ENCODE peak calls at places on chromosome 9, in eight cellular contexts. U is heart left ventricle, K is tibial nerve, H is Peyer's patch, T is thyroid gland, D is adrenal gland, O is spleen, G is breast epithelium. Z is an unnamed sample.

GRCh38 chr9:78713746-78714405 is 417.0 kb downstream of the PSAT1 start:
- DNase-seq in U (no peak), K (no peak), H (no peak), T (no peak), D (no peak), O (no peak), G (no peak), Z (no peak)

GRCh38 chr9:126343271-126343700 is 16.7 kb downstream of the MVB12B start:
- DNase-seq in U (no peak), K (no peak), H (peak; percentile 65), T (no peak), D (no peak), O (no peak), G (no peak), Z (no peak)

GRCh38 chr9:130946778-130947617 is 8.0 kb upstream of the FIBCD1 start:
- DNase-seq in U (no peak), K (no peak), H (peak; percentile 53), T (no peak), D (no peak), O (no peak), G (no peak), Z (no peak)

GRCh38 chr9:87375397-87376073 is 122.1 kb upstream of the DAPK1 start:
- DNase-seq in U (no peak), K (no peak), H (no peak), T (no peak), D (no peak), O (no peak), G (no peak), Z (no peak)

GRCh38 chr9:1200847-1201251 is 150.7 kb downstream of the DMRT2 start:
- DNase-seq in U (peak; percentile 84), K (no peak), H (no peak), T (peak; percentile 87), D (no peak), O (no peak), G (no peak), Z (no peak)

GRCh38 chr9:81841326-81841725 is 86.9 kb upstream of the SPATA31D4 start:
- DNase-seq in U (no peak), K (no peak), H (no peak), T (no peak), D (no peak), O (no peak), G (no peak), Z (no peak)

GRCh38 chr9:127608104-127608966 is 3.7 kb upstream of the STXBP1 start:
- DNase-seq in U (peak; percentile 86), K (no peak), H (peak; percentile 87), T (peak; percentile 90), D (peak; percentile 76), O (peak; percentile 91), G (peak; percentile 60), Z (no peak)

GRCh38 chr9:5269249-5269715 is 35.2 kb downstream of the RLN2 start:
- DNase-seq in U (no peak), K (no peak), H (no peak), T (no peak), D (no peak), O (no peak), G (no peak), Z (no peak)

GRCh38 chr9:130756037-130756436 is 62.5 kb downstream of the EXOSC2 start:
- DNase-seq in U (no peak), K (no peak), H (no peak), T (no peak), D (no peak), O (no peak), G (no peak), Z (no peak)

GRCh38 chr9:6686396-6686795 is 40.9 kb upstream of the GLDC start:
- DNase-seq in U (no peak), K (no peak), H (no peak), T (no peak), D (peak; percentile 46), O (no peak), G (no peak), Z (no peak)

GRCh38 chr9:109517798-109518435 is 19.8 kb upstream of the PTPN3 start:
- DNase-seq in U (no peak), K (no peak), H (no peak), T (peak; percentile 69), D (no peak), O (no peak), G (peak; percentile 64), Z (no peak)

GRCh38 chr9:96884443-96884842 is 30.1 kb upstream of the ZNF782 start:
- DNase-seq in U (no peak), K (no peak), H (peak; percentile 84), T (no peak), D (peak; percentile 34), O (no peak), G (no peak), Z (no peak)

GRCh38 chr9:136791466-136792276 is 527 bp downstream of the TMEM141 start:
- DNase-seq in U (peak; percentile 54), K (peak; percentile 42), H (peak; percentile 88), T (peak; percentile 80), D (peak; percentile 57), O (peak; percentile 93), G (peak; percentile 79), Z (no peak)

GRCh38 chr9:106797299-106797698 is 65.7 kb upstream of the ZNF462 start:
- DNase-seq in U (no peak), K (no peak), H (peak; percentile 80), T (peak; percentile 39), D (no peak), O (no peak), G (no peak), Z (no peak)

GRCh38 chr9:134187821-134188420 is 23.6 kb upstream of the RNU6ATAC start:
- DNase-seq in U (peak; percentile 15), K (no peak), H (peak; percentile 39), T (peak; percentile 0), D (peak; percentile 8), O (peak; percentile 44), G (no peak), Z (no peak)

GRCh38 chr9:80871596-80871995 is 817.8 kb downstream of the TLE1 start:
- DNase-seq in U (no peak), K (no peak), H (no peak), T (no peak), D (no peak), O (no peak), G (no peak), Z (no peak)

GRCh38 chr9:111414406-111414805 is 69.8 kb downstream of the ECPAS start:
- DNase-seq in U (no peak), K (no peak), H (no peak), T (no peak), D (no peak), O (no peak), G (no peak), Z (no peak)
- H3K36me3 ChIP-seq in U (peaks cover 35% of the 10 kb centered on the region), K (peaks cover 11% of the 10 kb centered on the region), H (peaks cover 93% of the 10 kb centered on the region), T (peaks cover 23% of the 10 kb centered on the region), D (peaks cover 77% of the 10 kb centered on the region), O (peaks cover 100% of the 10 kb centered on the region), G (peaks cover 6% of the 10 kb centered on the region), Z (peaks cover 21% of the 10 kb centered on the region)

DNA sequence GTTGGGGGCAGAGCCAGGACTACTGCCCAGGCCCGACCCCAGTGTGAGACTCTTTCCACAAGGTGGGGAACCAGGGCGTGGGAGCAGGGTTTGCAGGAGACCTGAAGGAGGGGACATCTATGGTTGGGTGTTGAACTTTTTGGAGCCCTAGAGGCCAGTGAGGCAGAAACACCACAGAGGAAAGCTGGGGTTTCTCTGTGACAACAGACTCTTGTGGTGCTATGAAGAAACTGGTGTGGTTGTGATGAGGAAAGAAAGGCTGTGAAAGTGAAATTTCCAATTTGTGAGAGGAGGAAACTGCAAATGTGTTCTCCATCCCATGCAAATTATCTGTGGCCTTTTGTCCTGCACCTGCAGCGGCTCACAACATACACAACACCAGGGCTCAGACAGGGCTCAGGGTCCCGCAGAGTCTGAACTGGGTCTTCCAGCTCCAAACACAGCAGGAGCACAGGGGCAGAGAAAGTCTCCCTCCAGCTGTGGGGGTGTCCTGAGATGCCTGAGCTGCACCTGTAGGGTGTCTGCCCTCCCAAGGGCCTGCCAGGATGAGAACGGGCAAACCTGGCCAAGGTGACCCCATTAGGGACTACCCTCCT is 51.4 kb upstream of the GRHPR start:
- DNase-seq in U (no peak), K (no peak), H (peak; percentile 76), T (no peak), D (no peak), O (peak; percentile 80), G (no peak), Z (no peak)
- TF ChIP-seq POLR2A in U (no peak), K (no peak), H (no peak), T (no peak), D (no peak), O (no peak), G (no peak), Z (no peak)

DNA sequence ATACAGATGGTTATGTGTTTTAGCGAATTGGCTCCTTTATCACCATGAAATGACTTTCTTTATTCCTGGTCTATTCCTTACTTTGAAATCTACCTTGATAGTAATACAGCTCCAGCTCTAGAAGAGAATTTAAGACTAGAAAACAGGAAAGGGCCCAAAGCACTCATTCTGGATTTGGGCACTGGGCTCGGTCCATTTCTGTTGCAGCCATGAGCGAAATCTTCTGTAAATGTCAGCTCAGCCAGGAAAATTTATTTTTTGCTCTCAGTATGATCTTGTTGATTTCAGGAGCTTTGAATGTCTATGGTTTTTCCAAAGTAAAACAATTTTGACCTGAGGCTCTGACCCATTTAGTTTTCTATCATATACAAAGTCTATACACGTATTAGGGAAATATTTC is 104.1 kb downstream of the DIRAS2 start:
- DNase-seq in U (no peak), K (no peak), H (no peak), T (no peak), D (no peak), O (no peak), G (no peak), Z (no peak)
- TF ChIP-seq CTCF in U (no peak), K (no peak), H (no peak), T (no peak), D (no peak), O (no peak), G (no peak), Z (no peak)

GRCh38 chr9:124268248-124268647 is 10.5 kb downstream of the NEK6 start:
- DNase-seq in U (no peak), K (no peak), H (no peak), T (no peak), D (no peak), O (no peak), G (no peak), Z (no peak)

GRCh38 chr9:124266826-124267201 is 9.1 kb downstream of the NEK6 start:
- DNase-seq in U (no peak), K (no peak), H (no peak), T (no peak), D (no peak), O (no peak), G (no peak), Z (no peak)

GRCh38 chr9:124266139-124266825 is 8.5 kb downstream of the NEK6 start:
- DNase-seq in U (no peak), K (no peak), H (no peak), T (no peak), D (no peak), O (no peak), G (no peak), Z (no peak)

GRCh38 chr9:124269556-124269955 is 11.8 kb downstream of the NEK6 start:
- DNase-seq in U (no peak), K (no peak), H (no peak), T (no peak), D (no peak), O (no peak), G (no peak), Z (no peak)

DNA sequence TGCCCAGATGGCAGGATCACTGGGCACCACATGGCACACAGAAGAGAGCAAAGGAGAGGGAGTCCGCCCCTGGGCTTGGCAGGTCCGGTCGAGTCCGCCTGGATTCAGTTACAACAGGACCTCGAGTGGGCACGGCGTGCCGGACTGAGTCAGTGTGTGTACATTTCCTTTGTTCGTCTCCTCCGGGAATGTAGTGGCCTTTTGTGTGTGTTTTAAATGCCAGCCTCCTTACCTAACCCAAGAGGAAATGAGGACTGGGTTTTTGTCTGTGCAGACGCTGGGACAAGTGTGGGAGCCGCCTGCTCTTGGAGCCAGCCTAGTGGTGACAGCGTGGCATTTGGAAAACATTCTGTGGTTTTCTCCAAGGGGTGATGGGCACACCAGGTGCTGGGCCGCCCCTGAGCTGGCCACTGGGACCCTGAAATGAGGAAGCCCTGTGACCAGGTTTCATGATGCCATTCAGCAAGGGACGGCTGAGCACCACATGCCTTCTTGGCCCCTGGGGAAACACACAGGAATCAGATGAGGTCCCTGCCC is 9.6 kb downstream of the NEK6 start:
- DNase-seq in U (no peak), K (no peak), H (peak; percentile 61), T (peak; percentile 86), D (no peak), O (peak; percentile 81), G (peak; percentile 86), Z (no peak)
- H3K36me3 ChIP-seq in U (no peaks in the 10 kb centered on the region), K (no peaks in the 10 kb centered on the region), H (no peaks in the 10 kb centered on the region), T (no peaks in the 10 kb centered on the region), D (no peaks in the 10 kb centered on the region), O (peaks cover 29% of the 10 kb centered on the region), G (no peaks in the 10 kb centered on the region), Z (no peaks in the 10 kb centered on the region)